ENCODE peak calls at places on chromosomes 16 and 17, in nine cellular contexts. One of them, this sample, is unnamed.
A peak's percentile ranks its signal among the peaks of the same experiment; 100 is the strongest.

GRCh38 chr16:3783516-3783915 is 66.2 kb upstream of the TRAP1 start:
- DNase-seq in PC-3: no peak
- DNase-seq in GM23248: no peak
- DNase-seq in fibroblast of lung: no peak
- DNase-seq in IMR-90: no peak
- DNase-seq in MM.1S: no peak
- DNase-seq in astrocyte: no peak
- DNase-seq in colonic mucosa: no peak
- DNase-seq in neural progenitor cell: no peak
- DNase-seq in this sample: no peak

GRCh38 chr16:49827806-49828428 is 28.0 kb downstream of the ZNF423 start:
- DNase-seq in PC-3: no peak
- DNase-seq in GM23248: no peak
- DNase-seq in fibroblast of lung: peak; percentile 44
- DNase-seq in IMR-90: no peak
- DNase-seq in MM.1S: no peak
- DNase-seq in astrocyte: peak; percentile 42
- DNase-seq in colonic mucosa: no peak
- DNase-seq in neural progenitor cell: no peak
- DNase-seq in this sample: no peak

GRCh38 chr17:77096570-77097214 is 44.1 kb upstream of the SEC14L1 start:
- DNase-seq in PC-3: peak; percentile 71
- DNase-seq in GM23248: peak; percentile 75
- DNase-seq in fibroblast of lung: peak; percentile 78
- DNase-seq in IMR-90: peak; percentile 73
- DNase-seq in MM.1S: peak; percentile 59
- DNase-seq in astrocyte: peak; percentile 72
- DNase-seq in colonic mucosa: no peak
- DNase-seq in neural progenitor cell: no peak
- DNase-seq in this sample: no peak

GRCh38 chr17:40597168-40598020 is 32.1 kb upstream of the CCR7 start:
- DNase-seq in PC-3: no peak
- DNase-seq in GM23248: no peak
- DNase-seq in fibroblast of lung: no peak
- DNase-seq in IMR-90: no peak
- DNase-seq in MM.1S: no peak
- DNase-seq in astrocyte: no peak
- DNase-seq in colonic mucosa: no peak
- DNase-seq in neural progenitor cell: no peak
- DNase-seq in this sample: no peak

GRCh38 chr17:39548494-39548893 is 59.2 kb downstream of the NEUROD2 start:
- DNase-seq in PC-3: no peak
- DNase-seq in GM23248: peak; percentile 14
- DNase-seq in fibroblast of lung: no peak
- DNase-seq in IMR-90: no peak
- DNase-seq in MM.1S: no peak
- DNase-seq in astrocyte: no peak
- DNase-seq in colonic mucosa: no peak
- DNase-seq in neural progenitor cell: no peak
- DNase-seq in this sample: no peak

GRCh38 chr17:35799942-35800341 is 4.5 kb upstream of the MMP28 start:
- DNase-seq in PC-3: peak; percentile 68
- DNase-seq in GM23248: peak; percentile 77
- DNase-seq in fibroblast of lung: peak; percentile 64
- DNase-seq in IMR-90: no peak
- DNase-seq in MM.1S: no peak
- DNase-seq in astrocyte: peak; percentile 42
- DNase-seq in colonic mucosa: peak; percentile 74
- DNase-seq in neural progenitor cell: no peak
- DNase-seq in this sample: no peak

GRCh38 chr16:11418506-11418905 is 73.2 kb downstream of the RMI2 start:
- DNase-seq in PC-3: no peak
- DNase-seq in GM23248: no peak
- DNase-seq in fibroblast of lung: peak; percentile 51
- DNase-seq in IMR-90: no peak
- DNase-seq in MM.1S: no peak
- DNase-seq in astrocyte: peak; percentile 45
- DNase-seq in colonic mucosa: no peak
- DNase-seq in neural progenitor cell: no peak
- DNase-seq in this sample: no peak

GRCh38 chr16:66304961-66305360 is 61.5 kb upstream of the CDH5 start:
- DNase-seq in PC-3: no peak
- DNase-seq in GM23248: no peak
- DNase-seq in fibroblast of lung: no peak
- DNase-seq in IMR-90: no peak
- DNase-seq in MM.1S: no peak
- DNase-seq in astrocyte: no peak
- DNase-seq in colonic mucosa: no peak
- DNase-seq in neural progenitor cell: no peak
- DNase-seq in this sample: no peak

GRCh38 chr17:36547776-36548175 is 3.1 kb downstream of the GGNBP2 start:
- DNase-seq in PC-3: no peak
- DNase-seq in GM23248: peak; percentile 16
- DNase-seq in fibroblast of lung: no peak
- DNase-seq in IMR-90: no peak
- DNase-seq in MM.1S: no peak
- DNase-seq in astrocyte: no peak
- DNase-seq in colonic mucosa: no peak
- DNase-seq in neural progenitor cell: no peak
- DNase-seq in this sample: no peak

GRCh38 chr16:4245400-4245799 is 3.5 kb upstream of the SRL start:
- DNase-seq in PC-3: no peak
- DNase-seq in GM23248: peak; percentile 32
- DNase-seq in fibroblast of lung: no peak
- DNase-seq in IMR-90: peak; percentile 39
- DNase-seq in MM.1S: no peak
- DNase-seq in astrocyte: no peak
- DNase-seq in colonic mucosa: no peak
- DNase-seq in neural progenitor cell: no peak
- DNase-seq in this sample: no peak

GRCh38 chr17:27462149-27462548 is 5.9 kb downstream of the KSR1 start:
- DNase-seq in PC-3: no peak
- DNase-seq in GM23248: no peak
- DNase-seq in fibroblast of lung: no peak
- DNase-seq in IMR-90: no peak
- DNase-seq in MM.1S: no peak
- DNase-seq in astrocyte: no peak
- DNase-seq in colonic mucosa: no peak
- DNase-seq in neural progenitor cell: no peak
- DNase-seq in this sample: no peak

GRCh38 chr17:27458524-27458908 is 2.3 kb downstream of the KSR1 start:
- DNase-seq in PC-3: no peak
- DNase-seq in GM23248: no peak
- DNase-seq in fibroblast of lung: no peak
- DNase-seq in IMR-90: no peak
- DNase-seq in MM.1S: no peak
- DNase-seq in astrocyte: no peak
- DNase-seq in colonic mucosa: no peak
- DNase-seq in neural progenitor cell: no peak
- DNase-seq in this sample: no peak

GRCh38 chr17:27461192-27461859 is 5.1 kb downstream of the KSR1 start:
- DNase-seq in PC-3: no peak
- DNase-seq in GM23248: no peak
- DNase-seq in fibroblast of lung: no peak
- DNase-seq in IMR-90: no peak
- DNase-seq in MM.1S: no peak
- DNase-seq in astrocyte: no peak
- DNase-seq in colonic mucosa: no peak
- DNase-seq in neural progenitor cell: no peak
- DNase-seq in this sample: no peak

GRCh38 chr17:27459433-27459832 is 3.2 kb downstream of the KSR1 start:
- DNase-seq in PC-3: no peak
- DNase-seq in GM23248: no peak
- DNase-seq in fibroblast of lung: no peak
- DNase-seq in IMR-90: no peak
- DNase-seq in MM.1S: no peak
- DNase-seq in astrocyte: no peak
- DNase-seq in colonic mucosa: no peak
- DNase-seq in neural progenitor cell: no peak
- DNase-seq in this sample: no peak

DNA sequence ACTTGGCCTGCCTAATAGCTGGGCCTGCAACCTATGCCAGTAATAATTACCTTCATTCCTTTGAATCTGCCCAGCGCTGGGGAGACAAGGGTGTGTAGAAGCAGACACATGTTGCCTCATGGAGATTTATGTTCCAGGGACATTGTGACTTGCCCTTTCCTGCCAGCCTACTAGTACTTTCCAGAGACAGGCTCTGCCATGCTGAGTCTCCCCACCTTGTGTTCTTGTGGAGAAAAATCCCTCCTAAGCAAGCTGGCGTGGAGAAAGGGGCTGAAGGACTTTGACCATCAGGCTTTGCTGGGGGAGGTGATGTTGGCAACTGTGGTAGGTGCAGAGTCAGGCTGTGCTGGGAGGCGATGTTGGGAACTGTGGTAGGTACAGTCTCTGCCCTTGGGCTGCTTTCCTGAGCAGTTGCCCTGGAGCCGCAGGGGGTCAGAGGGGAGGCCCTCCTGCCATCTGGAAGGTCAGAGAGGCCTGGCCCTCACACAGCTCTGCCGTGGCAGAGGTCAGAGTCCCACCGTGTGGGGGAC is 4.0 kb downstream of the KSR1 start:
- DNase-seq in PC-3: no peak
- DNase-seq in GM23248: no peak
- DNase-seq in fibroblast of lung: no peak
- DNase-seq in IMR-90: no peak
- DNase-seq in MM.1S: no peak
- DNase-seq in astrocyte: no peak
- DNase-seq in colonic mucosa: no peak
- DNase-seq in neural progenitor cell: no peak
- DNase-seq in this sample: no peak
- H3K4me3 ChIP-seq in PC-3: no peak overlapping the region
- H3K4me3 ChIP-seq in GM23248: no peak overlapping the region
- H3K4me3 ChIP-seq in fibroblast of lung: no peak overlapping the region
- H3K4me3 ChIP-seq in IMR-90: no peak overlapping the region
- H3K4me3 ChIP-seq in MM.1S: no peak overlapping the region
- H3K4me3 ChIP-seq in astrocyte: no peak overlapping the region
- H3K4me3 ChIP-seq in colonic mucosa: no peak overlapping the region
- H3K4me3 ChIP-seq in neural progenitor cell: no peak overlapping the region
- H3K4me3 ChIP-seq in this sample: no peak overlapping the region

DNA sequence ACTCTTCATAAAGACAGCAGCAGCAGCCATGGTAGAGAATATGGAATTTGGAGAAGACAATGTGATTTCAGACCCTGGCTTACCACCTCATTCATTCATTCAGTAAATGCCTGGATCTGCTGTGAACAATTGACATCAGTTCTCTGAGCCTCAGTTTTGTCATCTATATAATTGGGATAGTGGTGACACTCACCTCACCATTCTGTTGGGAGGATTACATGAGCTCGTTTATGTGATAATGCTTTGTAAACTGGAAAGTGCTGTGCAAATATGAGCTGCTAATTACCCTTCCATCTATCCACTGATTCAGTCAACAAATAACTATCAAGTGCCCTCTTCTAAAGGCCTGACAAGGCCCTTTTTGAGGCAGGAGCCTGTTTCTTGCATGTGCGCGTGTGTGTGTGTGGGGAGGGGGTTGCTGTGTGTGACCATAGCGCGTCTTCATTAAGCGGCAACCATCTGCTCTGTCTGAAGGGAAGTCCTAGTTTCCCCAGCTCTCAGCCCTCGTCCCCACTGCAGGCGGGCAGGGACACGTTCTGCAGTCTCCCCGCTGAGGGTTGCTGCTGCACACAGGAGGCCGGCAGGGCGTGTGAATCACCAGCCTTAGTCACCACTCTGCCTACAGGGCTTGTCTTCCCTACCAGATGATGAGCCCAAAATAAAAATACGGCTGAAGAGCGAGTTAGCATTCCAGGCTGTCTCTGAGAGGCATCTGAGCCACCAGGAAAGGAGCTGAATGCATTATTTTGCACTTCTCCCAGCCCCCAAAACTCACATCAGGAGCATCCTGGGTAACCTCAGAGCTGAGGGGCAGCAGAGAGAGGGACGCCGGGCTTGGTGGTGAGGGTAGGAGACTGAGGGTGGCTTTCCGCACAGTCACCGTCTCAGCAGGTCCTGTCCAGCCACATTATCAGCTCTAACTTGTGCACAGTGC is 19.9 kb downstream of the ARL4D start:
- DNase-seq in PC-3: peak; percentile 89
- DNase-seq in GM23248: peak; percentile 97
- DNase-seq in fibroblast of lung: peak; percentile 94
- DNase-seq in IMR-90: peak; percentile 92
- DNase-seq in MM.1S: no peak
- DNase-seq in astrocyte: peak; percentile 90
- DNase-seq in colonic mucosa: no peak
- DNase-seq in neural progenitor cell: peak; percentile 22
- DNase-seq in this sample: no peak
- H3K9ac ChIP-seq in PC-3: peak overlapping the region; percentile 8
- H3K9ac ChIP-seq in GM23248: peak overlapping the region; percentile 74
- H3K9ac ChIP-seq in fibroblast of lung: no peak overlapping the region
- H3K9ac ChIP-seq in IMR-90: peak overlapping the region; percentile 36
- H3K9ac ChIP-seq in MM.1S: no peak overlapping the region
- H3K9ac ChIP-seq in astrocyte: peak overlapping the region; percentile 64
- H3K9ac ChIP-seq in colonic mucosa: no peak overlapping the region
- H3K9ac ChIP-seq in neural progenitor cell: no peak overlapping the region
- H3K9ac ChIP-seq in this sample: no peak overlapping the region

DNA sequence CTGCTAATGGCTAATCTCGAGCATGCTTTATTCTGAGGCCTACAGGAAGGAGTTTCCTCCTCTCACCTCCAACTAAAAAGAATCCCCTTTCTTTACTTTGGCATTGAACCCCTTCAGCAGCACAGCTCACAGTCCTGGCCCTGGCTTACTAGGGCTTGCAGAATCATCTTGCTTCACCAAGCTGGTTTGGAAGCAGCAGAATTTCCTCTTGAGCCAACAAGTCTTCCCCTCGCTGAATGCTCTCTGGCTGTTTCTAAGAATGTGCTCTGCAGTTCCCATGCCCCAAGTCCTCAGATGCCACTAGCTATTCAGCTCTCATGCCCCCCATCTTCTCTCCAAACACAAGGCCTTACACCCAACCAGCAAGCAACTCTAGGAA is 271.2 kb downstream of the NTN1 start:
- DNase-seq in PC-3: no peak
- DNase-seq in GM23248: no peak
- DNase-seq in fibroblast of lung: no peak
- DNase-seq in IMR-90: no peak
- DNase-seq in MM.1S: no peak
- DNase-seq in astrocyte: no peak
- DNase-seq in colonic mucosa: no peak
- DNase-seq in neural progenitor cell: no peak
- DNase-seq in this sample: no peak
- H3K27ac ChIP-seq in PC-3: no peak overlapping the region
- H3K27ac ChIP-seq in GM23248: no peak overlapping the region
- H3K27ac ChIP-seq in fibroblast of lung: no peak overlapping the region
- H3K27ac ChIP-seq in IMR-90: no peak overlapping the region
- H3K27ac ChIP-seq in MM.1S: no peak overlapping the region
- H3K27ac ChIP-seq in astrocyte: no peak overlapping the region
- H3K27ac ChIP-seq in colonic mucosa: no peak overlapping the region
- H3K27ac ChIP-seq in neural progenitor cell: no peak overlapping the region
- H3K27ac ChIP-seq in this sample: no peak overlapping the region

DNA sequence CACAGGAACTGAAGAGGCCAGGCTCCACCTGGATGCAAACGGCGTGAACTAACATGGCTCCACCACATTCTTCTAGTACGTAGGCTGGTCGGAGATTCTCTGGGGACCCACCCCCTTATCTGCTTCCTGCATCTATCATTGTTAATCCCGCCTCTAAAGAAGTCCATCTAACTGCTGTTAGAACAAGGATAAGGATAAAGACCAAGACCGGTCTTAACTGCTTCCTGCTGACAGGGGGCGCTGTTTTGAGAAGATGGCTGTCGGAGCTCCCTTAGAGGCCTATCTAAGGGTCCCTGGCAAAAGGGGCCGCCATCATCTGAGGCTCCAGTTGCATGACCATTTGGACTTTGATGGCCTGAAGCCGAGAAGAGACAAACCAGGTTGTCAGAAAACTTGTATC is 25.8 kb upstream of the TNFSF12 start:
- DNase-seq in PC-3: peak; percentile 3
- DNase-seq in GM23248: peak; percentile 30
- DNase-seq in fibroblast of lung: no peak
- DNase-seq in IMR-90: no peak
- DNase-seq in MM.1S: peak; percentile 8
- DNase-seq in astrocyte: no peak
- DNase-seq in colonic mucosa: no peak
- DNase-seq in neural progenitor cell: peak; percentile 39
- DNase-seq in this sample: peak; percentile 19
- H3K4me3 ChIP-seq in PC-3: no peak overlapping the region
- H3K4me3 ChIP-seq in GM23248: no peak overlapping the region
- H3K4me3 ChIP-seq in fibroblast of lung: no peak overlapping the region
- H3K4me3 ChIP-seq in IMR-90: no peak overlapping the region
- H3K4me3 ChIP-seq in MM.1S: no peak overlapping the region
- H3K4me3 ChIP-seq in astrocyte: no peak overlapping the region
- H3K4me3 ChIP-seq in colonic mucosa: no peak overlapping the region
- H3K4me3 ChIP-seq in neural progenitor cell: no peak overlapping the region
- H3K4me3 ChIP-seq in this sample: no peak overlapping the region